ENCODE peak calls at places on chromosomes 12 and 14, in four cellular contexts. One of them, this sample, is unnamed.

GRCh38 chr12:53938276-53939140 is at the start of gene HOXC13:
- DNase-seq in activated T-cell treated with anti-CD3 and anti-CD28 coated beads for 1 hour: no peak
- DNase-seq in PC-3: peak; percentile 99
- DNase-seq in choroid plexus epithelial cell: no peak
- DNase-seq in this sample: peak; percentile 87

GRCh38 chr12:71214511-71215285 is 56.9 kb upstream of the TSPAN8 start:
- DNase-seq in PC-3: no peak
- DNase-seq in activated T-cell treated with anti-CD3 and anti-CD28 coated beads for 1 hour: no peak
- DNase-seq in choroid plexus epithelial cell: peak; percentile 59
- DNase-seq in this sample: peak; percentile 78

GRCh38 chr12:48002179-48002601 is 2.1 kb downstream of the COL2A1 start:
- DNase-seq in PC-3: no peak
- DNase-seq in activated T-cell treated with anti-CD3 and anti-CD28 coated beads for 1 hour: no peak
- DNase-seq in choroid plexus epithelial cell: no peak
- DNase-seq in this sample: no peak

GRCh38 chr12:87813476-87814234 is 215.5 kb downstream of the C12orf50 start:
- DNase-seq in choroid plexus epithelial cell: peak; percentile 86
- DNase-seq in activated T-cell treated with anti-CD3 and anti-CD28 coated beads for 1 hour: no peak
- DNase-seq in PC-3: peak; percentile 64
- DNase-seq in this sample: no peak

GRCh38 chr12:83802011-83802410 is 1110.6 kb downstream of the SLC6A15 start:
- DNase-seq in PC-3: no peak
- DNase-seq in activated T-cell treated with anti-CD3 and anti-CD28 coated beads for 1 hour: no peak
- DNase-seq in choroid plexus epithelial cell: no peak
- DNase-seq in this sample: no peak

GRCh38 chr12:51905507-51906438 is 1.5 kb upstream of the ACVRL1 start:
- DNase-seq in activated T-cell treated with anti-CD3 and anti-CD28 coated beads for 1 hour: no peak
- DNase-seq in choroid plexus epithelial cell: peak; percentile 30
- DNase-seq in PC-3: no peak
- DNase-seq in this sample: no peak

GRCh38 chr12:97016163-97016562 is 109.1 kb downstream of the NEDD1 start:
- DNase-seq in activated T-cell treated with anti-CD3 and anti-CD28 coated beads for 1 hour: no peak
- DNase-seq in choroid plexus epithelial cell: no peak
- DNase-seq in PC-3: no peak
- DNase-seq in this sample: no peak

GRCh38 chr12:26122681-26123481 is 2.0 kb downstream of the BHLHE41 start:
- DNase-seq in choroid plexus epithelial cell: peak; percentile 85
- DNase-seq in activated T-cell treated with anti-CD3 and anti-CD28 coated beads for 1 hour: no peak
- DNase-seq in PC-3: peak; percentile 74
- DNase-seq in this sample: peak; percentile 88

GRCh38 chr14:21098134-21098891 is at the start of gene ZNF219:
- DNase-seq in PC-3: peak; percentile 15
- DNase-seq in activated T-cell treated with anti-CD3 and anti-CD28 coated beads for 1 hour: no peak
- DNase-seq in choroid plexus epithelial cell: no peak
- DNase-seq in this sample: peak; percentile 7

GRCh38 chr12:49776413-49776812 is 35.1 kb downstream of the TMBIM6 start:
- DNase-seq in PC-3: peak; percentile 76
- DNase-seq in choroid plexus epithelial cell: peak; percentile 90
- DNase-seq in activated T-cell treated with anti-CD3 and anti-CD28 coated beads for 1 hour: peak; percentile 23
- DNase-seq in this sample: peak; percentile 77

GRCh38 chr12:117860111-117860510 is 108.7 kb downstream of the KSR2 start:
- DNase-seq in choroid plexus epithelial cell: no peak
- DNase-seq in activated T-cell treated with anti-CD3 and anti-CD28 coated beads for 1 hour: no peak
- DNase-seq in PC-3: no peak
- DNase-seq in this sample: no peak

GRCh38 chr12:84638811-84639368 is 273.7 kb downstream of the SLC6A15 start:
- DNase-seq in choroid plexus epithelial cell: peak; percentile 47
- DNase-seq in activated T-cell treated with anti-CD3 and anti-CD28 coated beads for 1 hour: no peak
- DNase-seq in PC-3: no peak
- DNase-seq in this sample: no peak

GRCh38 chr12:57521475-57522018 is 1.1 kb upstream of the MBD6 start:
- DNase-seq in choroid plexus epithelial cell: peak; percentile 72
- DNase-seq in activated T-cell treated with anti-CD3 and anti-CD28 coated beads for 1 hour: no peak
- DNase-seq in PC-3: no peak
- DNase-seq in this sample: peak; percentile 63

GRCh38 chr14:60197629-60198318 is 32.6 kb upstream of the DHRS7 start:
- DNase-seq in choroid plexus epithelial cell: no peak
- DNase-seq in activated T-cell treated with anti-CD3 and anti-CD28 coated beads for 1 hour: no peak
- DNase-seq in PC-3: peak; percentile 96
- DNase-seq in this sample: no peak